ENCODE peak calls at places on chromosomes 6 and 20, in four cellular contexts. G is WTC11; J is SW480; L is stimulated activated CD8-positive, alpha-beta memory T cell treated with anti-CD3 and anti-CD28 coated beads, Interleukin-2, amount 100 ng/mL, for 1 hour. F is an unnamed sample.

GRCh38 chr20:30488941-30489601 is 768.4 kb upstream of the DEFB115 start:
- DNase-seq in G (peak), J (no peak), L (no peak), F (no peak)

GRCh38 chr6:89433637-89434499 is 916 bp downstream of the ANKRD6 start:
- DNase-seq in G (peak), J (no peak), L (no peak), F (no peak)

GRCh38 chr6:10030942-10031537 is 383.8 kb downstream of the TFAP2A start:
- DNase-seq in G (no peak), J (no peak), L (no peak), F (no peak)

GRCh38 chr6:138403324-138403800 is 661 bp upstream of the HEBP2 start:
- DNase-seq in G (peak), J (peak), L (no peak), F (no peak)

GRCh38 chr6:130928993-130929678 is 101.9 kb downstream of the SMLR1 start:
- DNase-seq in G (no peak), J (no peak), L (no peak), F (no peak)

GRCh38 chr6:56204134-56204533 is 43.2 kb downstream of the COL21A1 start:
- DNase-seq in G (no peak), J (no peak), L (no peak), F (no peak)

GRCh38 chr20:10761232-10761631 is 87.4 kb upstream of the JAG1 start:
- DNase-seq in G (no peak), J (no peak), L (no peak), F (no peak)

GRCh38 chr6:18100296-18100695 is 22.2 kb downstream of the NHLRC1 start:
- DNase-seq in G (no peak), J (no peak), L (no peak), F (no peak)

GRCh38 chr6:25660512-25660911 is 8.5 kb downstream of the SCGN start:
- DNase-seq in G (no peak), J (peak), L (no peak), F (no peak)

GRCh38 chr6:164097557-164098398 is 683.3 kb downstream of the QKI start:
- DNase-seq in G (peak), J (peak), L (no peak), F (no peak)

GRCh38 chr6:142705054-142705453 is 239.9 kb downstream of the HIVEP2 start:
- DNase-seq in G (no peak), J (no peak), L (no peak), F (no peak)